ENCODE peak calls at places on chromosome 17, in four cellular contexts. I, A, W and Z are unnamed samples.

GRCh38 chr17:5467416-5467815 is 1.4 kb downstream of the DHX33 start:
- DNase-seq in I (no peak), A (no peak), W (no peak), Z (peak)

GRCh38 chr17:40922239-40922638 is 15.2 kb downstream of the KRT23 start:
- DNase-seq in A (no peak), W (no peak), I (peak), Z (peak)

GRCh38 chr17:70848785-70849184 is 679.5 kb downstream of the KCNJ2 start:
- DNase-seq in W (no peak), A (no peak), I (peak), Z (no peak)

GRCh38 chr17:52419256-52419655 is 260.7 kb upstream of the CA10 start:
- DNase-seq in W (no peak), I (no peak), A (no peak), Z (no peak)

GRCh38 chr17:19720631-19721426 is 4.4 kb upstream of the SLC47A2 start:
- DNase-seq in A (no peak), W (no peak), I (no peak), Z (no peak)

GRCh38 chr17:77510133-77510796 is 369.5 kb downstream of the SEC14L1 start:
- DNase-seq in A (no peak), W (no peak), I (no peak), Z (no peak)

GRCh38 chr17:80152057-80152831 is 5.3 kb upstream of the EIF4A3 start:
- DNase-seq in A (no peak), I (peak), W (no peak), Z (no peak)

GRCh38 chr17:81909966-81910839 is 996 bp downstream of the PCYT2 start:
- DNase-seq in I (no peak), W (no peak), A (no peak), Z (no peak)

GRCh38 chr17:10247806-10248334 is 49.5 kb upstream of the GAS7 start:
- DNase-seq in A (no peak), W (no peak), I (no peak), Z (no peak)

GRCh38 chr17:21076242-21076641 is 33.4 kb upstream of the USP22 start:
- DNase-seq in W (no peak), A (no peak), I (no peak), Z (no peak)

GRCh38 chr17:8126306-8127066 is 2.6 kb upstream of the HES7 start:
- DNase-seq in A (peak), I (peak), W (no peak), Z (peak)

GRCh38 chr17:27446569-27447301 is 9.5 kb upstream of the KSR1 start:
- DNase-seq in W (no peak), A (peak), I (peak), Z (peak)

GRCh38 chr17:74190154-74190553 is 13.3 kb upstream of the RPL38 start:
- DNase-seq in W (no peak), A (peak), I (peak), Z (peak)

GRCh38 chr17:45782889-45783592 is 1.1 kb upstream of the CRHR1 start:
- DNase-seq in W (no peak), I (no peak), A (peak), Z (peak)

GRCh38 chr17:76261421-76262215 is 3.5 kb upstream of the UBALD2 start:
- DNase-seq in W (no peak), A (no peak), I (peak), Z (peak)

GRCh38 chr17:62653002-62653830 is 25.7 kb downstream of the MRC2 start:
- DNase-seq in W (peak), A (peak), I (peak), Z (peak)
- TF ChIP-seq FOS in W (no peak), A (no peak), I (no peak), Z (no peak)

GRCh38 chr17:3658784-3659449 is 9.5 kb downstream of the TAX1BP3 start:
- DNase-seq in W (no peak), I (no peak), A (no peak), Z (no peak)
- TF ChIP-seq FOS in W (no peak), I (no peak), A (no peak), Z (no peak)

DNA sequence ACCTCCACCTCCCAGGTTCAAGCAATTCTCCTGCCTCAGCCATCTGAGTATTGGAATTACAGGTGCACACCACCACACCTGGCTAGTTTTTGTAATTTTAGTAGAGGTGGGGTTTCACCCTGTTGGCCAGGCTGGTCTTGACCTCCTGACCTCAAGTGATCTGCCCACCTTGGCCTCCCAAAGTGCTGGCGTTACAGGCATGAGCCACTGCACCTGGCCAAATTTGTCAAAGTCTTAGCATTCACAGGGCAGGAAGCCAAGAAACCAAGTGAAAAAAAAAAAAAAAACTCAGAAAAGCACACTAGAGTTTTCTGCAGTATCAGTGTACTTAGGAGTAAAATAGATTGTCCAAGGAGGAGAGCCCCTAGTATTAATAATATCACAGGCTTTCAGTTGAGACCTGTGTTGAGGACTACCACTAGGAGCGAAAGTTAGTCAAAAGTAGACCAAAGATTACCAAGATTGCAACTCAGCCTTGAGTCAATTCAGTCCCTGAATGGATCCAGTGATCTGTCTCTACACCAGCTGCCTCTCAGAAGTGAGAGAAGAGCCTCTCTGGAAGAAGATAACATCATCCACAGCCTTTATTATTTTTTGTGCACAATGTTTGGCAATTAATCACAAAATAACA is 159.7 kb downstream of the CEP112 start:
- DNase-seq in W (no peak), I (no peak), A (no peak), Z (no peak)
- TF ChIP-seq FOS in W (no peak), I (no peak), A (no peak), Z (no peak)

GRCh38 chr17:16197276-16197675 is 18.1 kb downstream of the NCOR1 start:
- DNase-seq in W (no peak), A (no peak), I (peak), Z (peak)

DNA sequence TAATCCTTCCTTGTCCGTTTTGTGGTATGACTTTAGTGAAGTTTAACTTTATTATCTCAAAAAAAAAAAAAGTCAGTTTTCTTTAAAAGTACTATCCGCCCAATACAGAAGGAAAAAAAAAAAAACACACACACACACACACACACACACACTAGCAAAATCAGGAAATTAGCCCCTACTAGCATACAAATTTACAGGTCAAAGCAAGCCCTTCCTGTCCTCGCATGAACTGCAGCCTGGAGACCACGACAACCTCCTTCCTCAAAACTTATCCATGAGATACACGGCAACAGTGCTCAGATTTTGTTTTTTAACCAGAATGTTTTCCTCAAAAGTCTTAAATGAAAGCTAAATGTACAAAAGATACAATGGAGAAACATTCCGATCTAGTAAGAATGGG is 16.2 kb downstream of the NCOR1 start:
- DNase-seq in W (no peak), I (peak), A (no peak), Z (peak)
- TF ChIP-seq FOS in W (no peak), I (no peak), A (no peak), Z (no peak)

DNA sequence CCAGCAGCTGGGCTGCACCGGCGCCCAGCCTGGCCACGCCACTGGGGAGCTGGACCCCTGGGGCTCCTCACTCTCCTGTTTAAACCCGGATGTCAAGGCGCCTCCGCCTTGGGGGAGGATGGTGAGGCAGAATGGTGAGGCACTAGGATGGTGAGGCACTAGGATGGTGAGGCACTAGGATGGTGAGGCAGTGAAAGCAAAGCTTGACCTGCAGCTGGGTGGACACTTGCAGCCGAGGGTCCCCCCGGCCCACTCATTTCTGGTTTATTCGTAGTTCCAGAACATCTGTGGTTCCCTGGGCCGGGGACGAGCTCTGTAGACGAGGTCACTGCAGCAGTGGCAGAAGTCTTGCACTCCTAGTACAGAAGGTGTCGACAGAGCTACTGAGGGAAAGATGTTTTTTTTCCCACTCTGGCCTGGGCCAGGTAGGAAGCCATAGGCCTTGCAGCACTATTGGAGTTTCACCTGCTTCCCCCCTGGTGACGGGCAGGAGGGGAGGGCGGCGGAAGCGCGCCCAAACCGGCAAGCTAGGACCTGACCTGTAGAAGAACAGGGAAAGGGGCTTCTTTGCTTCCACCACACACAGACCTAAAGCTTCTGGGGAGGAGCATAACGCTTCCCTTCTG is 1.1 kb upstream of the HNF1B start:
- DNase-seq in W (no peak), I (no peak), A (no peak), Z (no peak)
- TF ChIP-seq FOS in W (no peak), I (no peak), A (no peak), Z (no peak)

GRCh38 chr17:48011405-48012150 is 26.0 kb downstream of the COPZ2 start:
- DNase-seq in W (no peak), I (peak), A (peak), Z (peak)
- TF ChIP-seq FOS in W (no peak), I (no peak), A (no peak), Z (no peak)

GRCh38 chr17:57312242-57312641 is 55.9 kb downstream of the MSI2 start:
- DNase-seq in I (no peak), A (no peak), W (no peak), Z (no peak)

GRCh38 chr17:57311281-57312216 is 55.2 kb downstream of the MSI2 start:
- DNase-seq in A (no peak), W (no peak), I (no peak), Z (no peak)

GRCh38 chr17:57315061-57315851 is 58.9 kb downstream of the MSI2 start:
- DNase-seq in A (no peak), I (no peak), W (no peak), Z (no peak)

GRCh38 chr17:57316361-57316760 is 60.0 kb downstream of the MSI2 start:
- DNase-seq in W (no peak), I (no peak), A (no peak), Z (no peak)

DNA sequence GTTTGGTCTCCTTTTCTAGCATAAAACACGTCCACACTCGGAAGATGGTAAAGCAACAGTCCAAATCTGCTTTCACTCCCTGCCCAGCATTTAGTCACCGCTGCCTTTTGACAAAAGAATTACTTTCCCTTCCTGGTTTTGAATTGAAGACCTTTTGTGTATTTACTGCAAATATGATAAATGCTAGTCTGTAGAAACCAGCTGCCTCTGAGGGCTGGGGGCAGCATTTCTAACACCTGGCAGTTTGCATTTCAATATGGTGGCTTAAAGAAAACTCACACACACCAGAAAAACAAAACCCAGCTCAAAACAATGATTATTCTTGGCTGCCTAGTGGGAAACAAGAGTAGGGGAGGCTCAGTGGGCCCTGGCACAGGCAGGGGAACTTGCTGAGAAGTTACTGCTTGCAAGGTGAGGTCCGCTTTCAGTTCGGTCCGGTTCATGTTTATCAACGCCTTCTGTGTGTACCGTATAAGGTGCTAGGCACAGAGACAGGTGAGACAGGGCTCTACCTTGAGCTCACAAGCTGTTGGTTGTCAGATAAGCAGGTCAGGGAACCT is 57.0 kb downstream of the MSI2 start:
- DNase-seq in A (no peak), W (no peak), I (no peak), Z (no peak)
- TF ChIP-seq FOS in A (no peak), W (no peak), I (no peak), Z (no peak)

DNA sequence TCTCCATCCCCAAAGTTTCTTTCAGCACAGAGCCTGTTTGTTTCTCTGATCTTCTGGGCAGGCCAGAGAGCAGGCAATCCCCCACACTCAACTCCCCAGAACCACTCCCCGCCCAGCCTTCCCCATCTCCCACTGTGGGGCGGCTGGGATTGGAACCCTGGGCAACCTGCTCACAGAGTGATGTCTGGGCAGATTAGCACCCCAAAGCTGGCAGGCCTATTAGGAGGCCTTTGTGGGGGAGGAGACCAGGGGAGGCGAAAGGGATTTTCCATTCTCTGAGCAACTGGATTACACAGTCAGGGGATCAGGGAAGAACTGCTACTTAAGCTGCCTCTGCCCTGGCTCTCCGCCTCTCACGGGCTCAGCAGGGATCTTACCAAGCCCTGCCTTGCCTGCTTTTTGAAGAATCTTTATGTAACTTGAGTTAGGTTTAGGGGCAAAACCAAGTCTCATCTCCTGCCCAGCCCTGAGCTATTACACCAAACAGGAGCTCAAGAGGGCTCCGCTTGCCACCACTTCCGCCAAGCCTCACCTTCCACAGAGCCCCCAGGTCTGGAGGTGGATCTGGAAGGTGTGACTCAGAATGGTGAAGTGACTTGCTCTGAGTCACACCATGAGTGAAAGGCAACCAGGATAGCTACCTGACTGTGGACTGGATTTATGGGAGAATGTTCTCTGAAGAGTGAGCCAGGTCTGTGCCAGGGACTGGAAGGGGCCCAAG is 16.0 kb upstream of the LHX1 start:
- DNase-seq in W (no peak), I (peak), A (no peak), Z (no peak)
- TF ChIP-seq FOS in W (no peak), I (no peak), A (no peak), Z (no peak)